ENCODE peak calls at places on chromosomes 11 and 22, in ten cellular contexts. J is brain microvascular endothelial cell; H is stimulated activated CD4-positive, alpha-beta T cell treated with anti-CD3 and anti-CD28 coated beads, Interleukin-2, amount 100 ng/mL, for 24 hours; M is A549; L is adipocyte; S is midbrain; Y is A172; U is tibial nerve; R is GM06990; T is NCI-H1105. D is an unnamed sample.

GRCh38 chr22:23159287-23159622 is 14.0 kb downstream of the RAB36 start:
- DNase-seq in U (no peak), J (no peak), T (no peak), Y (no peak), S (no peak), L (no peak), H (no peak), M (no peak), R (no peak), D (no peak)

GRCh38 chr22:36768141-36768540 is 7.8 kb downstream of the IFT27 start:
- DNase-seq in U (no peak), H (no peak), R (no peak), Y (no peak), T (no peak), J (no peak), M (no peak), L (no peak), S (no peak), D (no peak)

GRCh38 chr11:18111005-18111404 is 5.1 kb upstream of the SAAL1 start:
- DNase-seq in S (no peak), Y (no peak), T (no peak), J (no peak), U (no peak), M (no peak), R (no peak), H (no peak), L (no peak), D (no peak)

GRCh38 chr11:135069884-135070283 is 657.8 kb upstream of the B3GAT1 start:
- DNase-seq in J (no peak), T (no peak), S (no peak), L (no peak), H (no peak), U (no peak), R (no peak), M (peak; percentile 1), Y (peak; percentile 11), D (no peak)

GRCh38 chr22:47063606-47064005 is 301.2 kb downstream of the TBC1D22A start:
- DNase-seq in S (no peak), H (no peak), M (no peak), U (no peak), J (no peak), T (no peak), R (no peak), L (no peak), Y (no peak), D (no peak)

GRCh38 chr11:59706518-59707285 is 6.9 kb downstream of the OR10V1 start:
- DNase-seq in M (peak; percentile 86), J (peak; percentile 93), R (no peak), H (no peak), T (no peak), Y (peak; percentile 98), L (peak; percentile 66), U (no peak), S (no peak), D (peak; percentile 97)

GRCh38 chr11:15073361-15074205 is at the start of gene CALCB:
- DNase-seq in T (peak; percentile 72), R (no peak), S (no peak), Y (no peak), H (peak; percentile 52), L (peak; percentile 41), U (no peak), J (no peak), M (peak; percentile 8), D (peak; percentile 3)

GRCh38 chr11:35142481-35143207 is 3.7 kb downstream of the CD44 start:
- DNase-seq in J (peak; percentile 49), L (peak; percentile 74), H (peak; percentile 42), T (no peak), Y (peak; percentile 79), S (no peak), M (no peak), R (no peak), U (no peak), D (peak; percentile 56)

GRCh38 chr11:128390246-128390645 is 197.1 kb downstream of the ETS1 start:
- DNase-seq in H (no peak), R (no peak), U (no peak), M (no peak), J (no peak), Y (no peak), L (peak; percentile 46), T (no peak), S (no peak), D (no peak)

D was measured in foreskin melanocyte.